ENCODE peak calls at places on chromosomes 2 and 18, in four cellular contexts. Q is H1, X is GM12878, O is K562. F is an unnamed sample.

GRCh38 chr2:59342166-59342565 is 1101.0 kb upstream of the FANCL start:
- DNase-seq in Q (no peak), X (no peak), O (no peak), F (no peak)

GRCh38 chr18:60022671-60023276 is 123.0 kb downstream of the PMAIP1 start:
- DNase-seq in O (no peak), Q (no peak), X (peak; percentile 7), F (no peak)

GRCh38 chr2:44723921-44724320 is 217.6 kb upstream of the SIX3 start:
- DNase-seq in Q (no peak), O (no peak), X (no peak), F (no peak)

GRCh38 chr2:33505966-33506365 is 29.5 kb downstream of the RASGRP3 start:
- DNase-seq in O (no peak), X (no peak), Q (no peak), F (no peak)

GRCh38 chr2:17327649-17328048 is 190.6 kb downstream of the RAD51AP2 start:
- DNase-seq in Q (no peak), X (no peak), O (no peak), F (no peak)

GRCh38 chr2:138491495-138491862 is 10.1 kb upstream of the SPOPL start:
- DNase-seq in O (no peak), X (no peak), Q (no peak), F (no peak)

GRCh38 chr2:119366161-119366648 is 429 bp downstream of the C2orf76 start:
- DNase-seq in O (no peak), Q (no peak), X (no peak), F (peak; percentile 70)

GRCh38 chr18:1383465-1383864 is 478.8 kb downstream of the ADCYAP1 start:
- DNase-seq in Q (no peak), O (no peak), X (no peak), F (no peak)

GRCh38 chr2:181380581-181380980 is 76.6 kb upstream of the ITGA4 start:
- DNase-seq in Q (no peak), X (no peak), O (no peak), F (no peak)

GRCh38 chr2:102803041-102803896 is 41.4 kb downstream of the TMEM182 start:
- DNase-seq in O (no peak), X (no peak), Q (no peak), F (peak; percentile 44)

GRCh38 chr2:59398081-59398480 is 1155.4 kb downstream of the BCL11A start:
- DNase-seq in Q (no peak), O (no peak), X (no peak), F (no peak)

GRCh38 chr2:168490015-168490874 is 34.2 kb downstream of the CERS6 start:
- DNase-seq in O (no peak), Q (no peak), X (peak; percentile 92), F (peak; percentile 70)
- TF ChIP-seq POLR2A in O (peak; percentile 48), Q (no peak), X (peak; percentile 42), F (peak; percentile 28)

DNA sequence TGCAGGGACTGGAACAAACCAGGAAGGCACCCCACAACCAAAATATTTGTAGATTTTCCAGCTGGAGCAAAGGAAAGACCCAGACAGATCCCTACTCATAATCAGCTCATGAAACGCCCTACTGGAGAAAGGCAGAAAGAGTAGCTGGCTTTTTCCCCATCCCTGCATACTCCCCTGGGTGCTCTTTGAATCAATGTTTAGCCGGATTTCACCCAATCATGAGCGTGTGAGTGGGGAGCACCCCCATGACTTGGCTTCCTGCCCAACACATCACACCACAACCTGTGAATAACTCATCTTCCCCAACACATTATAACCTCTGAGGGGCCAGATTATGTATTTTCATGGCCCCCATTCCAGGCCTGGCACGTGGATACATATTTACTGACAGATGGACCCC is 35.1 kb upstream of the SLC14A1 start:
- DNase-seq in Q (no peak), X (no peak), O (no peak), F (no peak)
- TF ChIP-seq BRCA1 in Q (no peak), X (no peak), O (no peak), F (no peak)

GRCh38 chr2:67479256-67479655 is 82.1 kb downstream of the ETAA1 start:
- DNase-seq in X (no peak), O (no peak), Q (no peak), F (no peak)
- TF ChIP-seq POLR2A in X (no peak), O (no peak), Q (no peak), F (no peak)

GRCh38 chr18:56381151-56381550 is 257.2 kb downstream of the TXNL1 start:
- DNase-seq in X (no peak), Q (no peak), O (no peak), F (no peak)
- TF ChIP-seq BRCA1 in X (no peak), Q (no peak), O (no peak), F (no peak)

GRCh38 chr2:68252407-68253210 is at the start of gene PPP3R1:
- DNase-seq in Q (peak; percentile 88), X (peak; percentile 85), O (peak; percentile 90), F (peak; percentile 91)
- TF ChIP-seq POLR2A in Q (peak; percentile 68), X (peak; percentile 93), O (peak; percentile 94), F (peak; percentile 94)